ENCODE peak calls at places on chromosomes 2 and 18, in four cellular contexts. M is GM20000, N is glutamatergic neuron, Q is progenitor cell of endocrine pancreas. P is an unnamed sample.

GRCh38 chr2:25328152-25329085 is 13.3 kb downstream of the DNMT3A start:
- DNase-seq in M (no peak), Q (no peak), N (no peak), P (no peak)

GRCh38 chr2:173053043-173053699 is 22.5 kb upstream of the MAP3K20 start:
- DNase-seq in N (no peak), M (no peak), Q (no peak), P (no peak)

GRCh38 chr2:199973703-199974102 is 18.3 kb downstream of the MAIP1 start:
- DNase-seq in N (no peak), M (no peak), Q (no peak), P (no peak)

GRCh38 chr18:50644807-50645206 is 84.9 kb downstream of the MAPK4 start:
- DNase-seq in Q (no peak), N (peak), M (no peak), P (no peak)

GRCh38 chr2:232204457-232204931 is 174.1 kb upstream of the ALPP start:
- DNase-seq in Q (no peak), M (no peak), N (no peak), P (no peak)

GRCh38 chr2:27622921-27623384 is 5.9 kb downstream of the CCDC121 start:
- DNase-seq in Q (no peak), N (no peak), M (no peak), P (no peak)

GRCh38 chr2:80132284-80132683 is 172.3 kb downstream of the LRRTM1 start:
- DNase-seq in Q (no peak), M (no peak), N (no peak), P (no peak)

GRCh38 chr2:28054916-28055315 is 164.4 kb downstream of the BABAM2 start:
- DNase-seq in Q (no peak), M (no peak), N (no peak), P (no peak)

GRCh38 chr2:127143851-127144782 is 37.2 kb upstream of the BIN1 start:
- DNase-seq in N (no peak), Q (no peak), M (no peak), P (no peak)

GRCh38 chr2:40450066-40450841 is 1.6 kb downstream of the SLC8A1 start:
- DNase-seq in Q (no peak), N (no peak), M (no peak), P (no peak)

GRCh38 chr2:9138507-9139085 is 68.0 kb upstream of the ASAP2 start:
- DNase-seq in Q (peak), N (peak), M (peak), P (no peak)

GRCh38 chr2:191678437-191679110 is 638 bp downstream of the NABP1 start:
- DNase-seq in Q (peak), N (peak), M (peak), P (no peak)

GRCh38 chr18:649341-649740 is 8.1 kb upstream of the TYMS start:
- DNase-seq in N (no peak), Q (no peak), M (no peak), P (peak)

GRCh38 chr18:7896164-7896563 is 329.0 kb downstream of the PTPRM start:
- DNase-seq in N (no peak), Q (no peak), M (no peak), P (no peak)

GRCh38 chr2:111667542-111668273 is 216.3 kb downstream of the ANAPC1 start:
- DNase-seq in Q (no peak), N (no peak), M (no peak), P (no peak)

GRCh38 chr2:134086594-134087219 is 167.2 kb upstream of the MGAT5 start:
- DNase-seq in Q (no peak), N (no peak), M (no peak), P (no peak)

GRCh38 chr2:228401065-228401912 is 219.8 kb upstream of the SPHKAP start:
- DNase-seq in M (peak), N (no peak), Q (no peak), P (no peak)
- TF ChIP-seq CTCF in M (no peak), N (no peak), Q (no peak), P (peak)

DNA sequence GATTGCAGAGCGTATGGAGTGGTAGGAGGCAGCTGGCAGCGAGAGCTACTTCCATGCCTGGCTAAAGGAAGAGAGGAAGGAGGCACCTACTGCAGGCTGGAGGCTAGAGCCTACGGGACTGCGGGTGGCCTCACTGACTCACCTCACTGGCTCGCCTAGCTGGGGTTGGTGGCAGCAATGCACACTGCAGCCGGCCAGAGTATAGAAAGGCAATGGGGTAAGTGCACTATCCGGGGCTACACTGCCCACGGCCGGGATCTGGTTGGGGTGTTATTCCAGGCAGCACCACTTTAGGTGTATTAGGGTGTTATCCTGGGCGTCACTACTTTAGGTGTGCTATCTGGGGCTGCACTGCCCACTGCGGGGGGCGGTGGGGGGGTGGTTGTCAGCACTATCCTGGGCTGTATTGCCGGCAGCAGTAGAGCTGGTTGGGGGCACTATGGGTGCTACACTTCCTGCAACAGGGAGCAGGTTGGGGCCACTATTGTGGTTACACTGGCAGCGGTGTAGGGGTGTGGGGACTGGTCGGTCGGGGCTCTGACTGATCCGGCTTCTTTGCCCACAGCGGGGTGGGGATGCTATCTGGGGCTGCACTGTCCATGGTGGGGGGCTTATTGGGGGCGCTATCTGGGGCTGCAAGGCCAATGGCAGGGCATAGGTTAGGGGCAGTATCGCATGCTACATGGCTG is 33.3 kb upstream of the ANKRD62 start:
- DNase-seq in Q (no peak), N (no peak), M (no peak), P (no peak)
- TF ChIP-seq CTCF in Q (no peak), N (no peak), M (no peak), P (no peak)

GRCh38 chr2:213251618-213252017 is 32.6 kb upstream of the SPAG16 start:
- DNase-seq in Q (no peak), M (peak), N (no peak), P (peak)
- TF ChIP-seq CTCF in Q (peak), M (no peak), N (peak), P (no peak)

DNA sequence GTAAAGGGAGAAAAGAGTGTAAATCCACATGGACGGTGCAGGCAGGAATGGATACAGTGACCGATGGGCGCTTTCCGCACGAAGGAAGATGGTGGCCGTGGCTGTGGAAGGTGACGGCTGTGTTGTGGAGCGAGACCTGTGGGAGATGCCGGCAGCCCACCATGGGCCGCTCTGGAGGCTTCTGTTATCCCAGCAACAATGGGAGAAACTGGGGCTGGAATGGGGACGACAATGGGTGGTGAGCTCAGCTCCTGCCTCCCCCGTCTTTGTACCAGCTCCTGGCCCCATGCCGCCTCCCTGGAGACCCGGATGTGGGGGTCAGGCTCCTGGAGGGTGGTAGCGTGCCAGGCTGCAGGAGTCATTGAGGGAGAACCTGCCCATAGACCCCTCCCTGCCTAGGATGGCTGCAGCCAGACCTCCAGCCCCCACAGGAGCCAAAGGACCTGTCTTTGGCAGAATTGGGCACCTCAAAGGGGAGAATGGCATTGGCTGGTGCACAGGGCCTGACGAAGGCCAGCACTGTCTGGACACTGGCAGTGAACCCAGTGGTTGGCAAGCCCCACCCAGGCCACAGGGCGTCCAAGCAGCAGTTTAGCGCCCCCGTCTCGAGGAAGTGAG is 72.6 kb downstream of the SLC66A2 start:
- DNase-seq in N (no peak), M (no peak), Q (no peak), P (no peak)
- TF ChIP-seq CTCF in N (no peak), M (no peak), Q (no peak), P (no peak)

GRCh38 chr18:73531601-73532000 is 616.0 kb downstream of the FBXO15 start:
- DNase-seq in N (no peak), M (no peak), Q (no peak), P (no peak)
- TF ChIP-seq CTCF in N (no peak), M (no peak), Q (no peak), P (no peak)

GRCh38 chr2:222038086-222038802 is 260.6 kb downstream of the PAX3 start:
- DNase-seq in M (no peak), Q (no peak), N (no peak), P (no peak)
- TF ChIP-seq CTCF in M (no peak), Q (peak), N (peak), P (peak)

DNA sequence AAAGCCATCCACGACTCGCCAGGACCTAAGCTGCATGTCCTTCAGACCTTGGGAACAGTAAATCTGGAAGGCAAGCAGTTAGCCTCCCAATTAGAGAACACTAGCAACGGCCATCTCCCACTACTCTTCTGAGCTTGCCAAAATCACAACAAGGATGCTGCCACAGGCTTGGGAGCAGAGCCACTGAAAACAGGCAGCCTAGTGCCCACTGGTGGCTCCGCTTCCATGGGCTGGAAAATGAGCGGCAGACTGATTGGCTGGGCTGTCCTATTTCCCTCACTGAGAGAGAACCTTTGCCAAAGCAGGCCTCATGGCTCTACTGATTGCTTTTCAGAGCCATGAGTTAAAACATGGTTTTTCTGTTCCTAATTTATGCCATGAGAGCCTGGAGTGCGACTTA is 153.0 kb upstream of the NT5C1B start:
- DNase-seq in N (no peak), M (no peak), Q (no peak), P (no peak)
- TF ChIP-seq CTCF in N (no peak), M (no peak), Q (no peak), P (no peak)

GRCh38 chr2:72363406-72363805 is 215.7 kb upstream of the CYP26B1 start:
- DNase-seq in N (no peak), M (no peak), Q (no peak), P (no peak)

DNA sequence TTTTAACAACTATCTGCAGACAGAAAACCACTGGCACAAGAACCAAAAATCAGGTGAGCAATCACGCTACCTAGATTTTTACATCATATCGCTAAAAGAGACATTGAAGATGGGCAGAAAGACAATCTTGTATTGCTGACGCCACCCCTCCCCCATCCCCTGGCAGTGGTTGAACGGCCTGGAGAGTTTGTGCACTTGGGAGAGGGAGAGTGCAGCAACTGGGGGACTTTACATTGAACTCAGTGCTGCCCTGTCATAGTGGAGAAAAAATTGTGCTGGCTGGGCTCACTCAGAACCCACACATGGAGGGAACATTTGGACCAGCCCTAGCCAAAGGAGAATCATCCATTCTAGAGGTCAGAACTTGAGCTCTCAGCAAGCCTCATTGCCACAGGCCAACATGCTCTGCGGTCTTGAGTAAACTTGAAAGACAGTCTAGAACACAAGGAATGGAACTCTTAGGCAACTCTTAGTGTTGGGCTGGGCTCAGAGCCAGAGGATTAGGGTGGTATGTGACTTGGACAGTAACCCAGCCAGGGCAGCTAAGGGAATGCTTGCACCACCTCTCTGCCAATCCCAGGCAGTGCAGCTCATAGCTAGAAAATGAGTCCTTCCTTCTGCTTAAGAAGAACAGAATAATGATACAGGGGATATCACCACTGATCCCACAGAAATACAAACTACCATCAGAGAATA is 220.0 kb upstream of the CYP26B1 start:
- DNase-seq in M (no peak), N (peak), Q (no peak), P (peak)
- TF ChIP-seq CTCF in M (no peak), N (no peak), Q (no peak), P (peak)

P was measured in HFF-Myc.